ENCODE peak calls at places on chromosome 2, in four cellular contexts. W, O, J and X are unnamed samples. For H3K36me3, the result is how much of the 10 kb centered on the place peaks cover.

GRCh38 chr2:11750422-11750821 is 4.0 kb downstream of the LPIN1 start:
- DNase-seq in W (no peak), O (peak), J (no peak), X (no peak)

GRCh38 chr2:236657801-236658200 is 88.2 kb downstream of the ACKR3 start:
- DNase-seq in W (no peak), O (no peak), J (no peak), X (no peak)

GRCh38 chr2:383173-383572 is 95.3 kb upstream of the ALKAL2 start:
- DNase-seq in W (no peak), O (no peak), J (no peak), X (no peak)

GRCh38 chr2:37357053-37357452 is 12.6 kb downstream of the QPCT start:
- DNase-seq in W (no peak), O (no peak), J (peak), X (no peak)

GRCh38 chr2:198861080-198861479 is 596.7 kb downstream of the SATB2 start:
- DNase-seq in W (no peak), O (no peak), J (no peak), X (no peak)

GRCh38 chr2:215884741-215885140 is 128.6 kb downstream of the MREG start:
- DNase-seq in W (no peak), O (no peak), J (peak), X (no peak)

GRCh38 chr2:171160119-171160629 is 519 bp downstream of the TLK1 start:
- DNase-seq in W (peak), O (peak), J (peak), X (peak)

GRCh38 chr2:236867441-236868260 is 218.0 kb upstream of the COPS8 start:
- DNase-seq in W (no peak), O (peak), J (no peak), X (no peak)

GRCh38 chr2:52959801-52960200 is 807.8 kb upstream of the CHAC2 start:
- DNase-seq in W (no peak), O (no peak), J (no peak), X (no peak)

GRCh38 chr2:80304522-80304878 is at the start of gene LRRTM1:
- DNase-seq in W (no peak), O (no peak), J (no peak), X (no peak)

GRCh38 chr2:112782234-112782799 is 2.0 kb downstream of the IL1A start:
- DNase-seq in W (no peak), O (no peak), J (no peak), X (no peak)

GRCh38 chr2:240255811-240256703 is 115.6 kb upstream of the OTOS start:
- DNase-seq in W (no peak), O (no peak), J (no peak), X (no peak)

GRCh38 chr2:236964291-236964690 is 121.4 kb upstream of the COPS8 start:
- DNase-seq in W (no peak), O (peak), J (no peak), X (peak)

GRCh38 chr2:95024960-95025405 is 525 bp upstream of the MAL start:
- DNase-seq in W (no peak), O (no peak), J (no peak), X (no peak)

GRCh38 chr2:176683565-176684210 is 414.4 kb downstream of the MTX2 start:
- DNase-seq in W (no peak), O (no peak), J (no peak), X (no peak)

GRCh38 chr2:167581961-167582574 is 665.3 kb downstream of the STK39 start:
- DNase-seq in W (no peak), O (no peak), J (peak), X (no peak)

GRCh38 chr2:88857274-88857741 is 165.8 kb downstream of the RPIA start:
- DNase-seq in W (no peak), O (peak), J (no peak), X (no peak)

GRCh38 chr2:223759569-223760430 is 77.6 kb downstream of the AP1S3 start:
- DNase-seq in W (peak), O (no peak), J (peak), X (no peak)

GRCh38 chr2:197426723-197427122 is 8.1 kb downstream of the SF3B1 start:
- DNase-seq in W (no peak), O (no peak), J (no peak), X (no peak)

GRCh38 chr2:158489366-158490112 is 32.8 kb downstream of the PKP4 start:
- DNase-seq in W (no peak), O (no peak), J (no peak), X (no peak)

GRCh38 chr2:123839326-123839725 is 185.8 kb upstream of the CNTNAP5 start:
- DNase-seq in W (no peak), O (no peak), J (no peak), X (no peak)

GRCh38 chr2:11767779-11768178 is 21.3 kb downstream of the LPIN1 start:
- DNase-seq in W (no peak), O (peak), J (no peak), X (no peak)

GRCh38 chr2:120332384-120332783 is 13.6 kb upstream of the INHBB start:
- DNase-seq in W (no peak), O (no peak), J (no peak), X (no peak)

GRCh38 chr2:113281920-113282746 is 3.4 kb upstream of the PAX8 start:
- DNase-seq in W (no peak), O (no peak), J (peak), X (no peak)

GRCh38 chr2:239052720-239053665 is 205.1 kb downstream of the TWIST2 start:
- DNase-seq in W (no peak), O (no peak), J (no peak), X (no peak)

GRCh38 chr2:174327559-174327897 is 7.2 kb upstream of the SP9 start:
- DNase-seq in W (no peak), O (no peak), J (no peak), X (no peak)

GRCh38 chr2:100969998-100970397 is 32.1 kb upstream of the RPL31 start:
- DNase-seq in W (no peak), O (no peak), J (no peak), X (no peak)

GRCh38 chr2:111662039-111662740 is 221.8 kb downstream of the ANAPC1 start:
- DNase-seq in W (no peak), O (no peak), J (peak), X (no peak)

GRCh38 chr2:172829229-172829628 is 93.6 kb downstream of the RAPGEF4 start:
- DNase-seq in W (no peak), O (no peak), J (peak), X (no peak)

GRCh38 chr2:150063432-150063889 is 424.0 kb downstream of the RND3 start:
- DNase-seq in W (no peak), O (no peak), J (peak), X (no peak)

GRCh38 chr2:218860950-218861381 is 1.4 kb downstream of the WNT6 start:
- DNase-seq in W (peak), O (peak), J (peak), X (no peak)

GRCh38 chr2:241094172-241094571 is 7.9 kb downstream of the MTERF4 start:
- DNase-seq in W (no peak), O (peak), J (no peak), X (no peak)

GRCh38 chr2:20141056-20141762 is 83.7 kb downstream of the SDC1 start:
- DNase-seq in W (peak), O (peak), J (peak), X (peak)

GRCh38 chr2:161208527-161209139 is 48.4 kb downstream of the TANK start:
- DNase-seq in W (peak), O (no peak), J (peak), X (no peak)

GRCh38 chr2:144515425-144515693 is 4.6 kb downstream of the ZEB2 start:
- DNase-seq in W (no peak), O (no peak), J (peak), X (no peak)

GRCh38 chr2:54722641-54723299 is 692 bp upstream of the EML6 start:
- DNase-seq in W (peak), O (no peak), J (peak), X (no peak)

GRCh38 chr2:8406271-8406670 is 275.6 kb upstream of the ID2 start:
- DNase-seq in W (no peak), O (no peak), J (peak), X (no peak)
- TF ChIP-seq POLR2A in W (no peak), O (no peak), J (no peak), X (no peak)

GRCh38 chr2:9318461-9319337 is 104.6 kb downstream of the ITGB1BP1 start:
- DNase-seq in W (no peak), O (no peak), J (no peak), X (no peak)

GRCh38 chr2:9313443-9313842 is 106.8 kb downstream of the ASAP2 start:
- DNase-seq in W (peak), O (no peak), J (peak), X (no peak)

GRCh38 chr2:9317559-9317958 is 105.8 kb downstream of the ITGB1BP1 start:
- DNase-seq in W (no peak), O (no peak), J (no peak), X (no peak)

GRCh38 chr2:9315280-9315847 is 108.0 kb downstream of the ITGB1BP1 start:
- DNase-seq in W (no peak), O (peak), J (no peak), X (no peak)

DNA sequence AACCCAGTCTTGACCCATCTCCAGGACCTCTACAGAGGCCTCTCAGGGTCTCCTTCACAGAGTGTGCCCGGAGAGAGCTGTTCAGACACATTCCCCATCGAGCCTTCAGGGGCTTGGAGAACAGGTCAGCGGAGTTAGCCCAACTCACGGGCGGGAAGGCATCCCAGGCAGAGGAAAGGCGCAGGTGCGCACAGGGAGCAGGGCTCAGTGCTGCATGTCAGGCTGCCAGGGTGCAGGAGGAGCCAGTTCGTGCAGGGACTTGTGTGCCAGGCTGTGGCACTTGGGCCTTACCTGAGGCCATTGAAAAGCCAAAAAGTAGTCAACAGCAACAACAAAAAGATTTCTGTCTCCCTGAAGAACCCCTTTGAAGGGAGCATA is 104.0 kb downstream of the ITGB1BP1 start:
- DNase-seq in W (no peak), O (no peak), J (no peak), X (no peak)
- H3K27ac ChIP-seq in W (no peak), O (no peak), J (no peak), X (no peak)

DNA sequence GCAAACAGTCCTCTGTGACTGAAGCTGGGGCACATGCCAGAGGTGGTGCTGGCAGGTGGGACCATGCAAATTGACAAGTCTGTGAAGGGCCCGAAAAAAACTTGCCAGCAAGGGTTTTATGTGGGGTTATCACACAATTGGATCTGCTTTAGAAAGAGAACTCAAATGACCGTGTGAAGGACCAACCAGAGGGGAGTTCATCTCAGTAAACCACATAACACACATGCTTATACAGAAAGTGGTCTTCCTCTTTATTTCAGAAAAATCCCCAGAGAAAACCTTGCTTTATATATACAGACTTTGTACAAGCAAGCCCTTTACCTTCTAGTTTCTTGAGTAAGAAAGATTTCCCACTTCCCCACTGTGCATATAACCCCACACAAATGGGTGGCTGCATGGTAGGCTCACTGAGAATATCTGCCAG is 46.7 kb downstream of the KIDINS220 start:
- DNase-seq in W (no peak), O (no peak), J (no peak), X (no peak)
- H3K36me3 ChIP-seq in W (under half), O (under half), J (under half), X (under half)

DNA sequence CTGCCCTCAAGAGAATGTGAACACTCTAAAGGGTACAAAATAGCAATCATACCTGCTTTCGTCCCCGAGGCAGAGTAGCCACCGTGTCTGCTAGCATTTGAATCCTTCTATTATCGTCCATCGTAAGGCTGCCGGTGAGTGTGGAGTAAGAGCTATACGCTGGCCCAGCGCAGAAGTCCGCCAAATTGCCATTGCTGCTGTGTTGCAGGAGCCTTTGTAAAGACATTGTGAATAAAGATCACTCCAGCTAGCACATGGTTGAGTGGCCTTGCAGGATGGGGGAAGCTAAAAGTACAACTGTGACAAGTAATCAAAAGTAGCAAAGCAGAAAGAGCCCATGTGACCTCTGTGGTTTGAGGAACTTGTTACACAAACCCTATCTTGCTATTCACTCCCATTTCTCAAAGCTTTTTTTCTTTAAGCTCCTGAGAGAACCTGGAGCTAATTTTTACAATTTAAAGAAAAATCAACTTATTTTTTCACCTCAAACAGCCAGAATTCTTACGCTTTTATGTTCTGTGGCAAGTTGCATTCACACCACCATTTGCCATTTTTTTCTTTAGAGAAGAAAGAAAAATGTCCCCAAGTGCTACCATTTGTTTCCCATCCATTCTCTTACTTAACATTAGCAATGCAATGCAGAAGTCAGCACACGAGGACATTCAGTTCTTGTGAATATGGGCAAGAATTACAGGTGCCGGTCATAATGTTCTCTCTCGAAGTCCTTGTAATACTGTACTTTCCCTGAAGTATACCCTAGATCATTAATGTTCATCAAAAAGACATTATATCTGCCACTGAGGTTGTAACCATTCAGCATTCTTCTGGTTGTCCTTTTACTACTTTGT is at the start of gene CYTIP:
- DNase-seq in W (no peak), O (peak), J (no peak), X (no peak)
- TF ChIP-seq POLR2A in W (no peak), O (peak), J (no peak), X (peak)

GRCh38 chr2:72755647-72756423 is 70.0 kb downstream of the EXOC6B start:
- DNase-seq in W (no peak), O (no peak), J (peak), X (no peak)

GRCh38 chr2:72754628-72755320 is 71.1 kb downstream of the EXOC6B start:
- DNase-seq in W (no peak), O (no peak), J (no peak), X (no peak)

GRCh38 chr2:72762276-72762675 is 63.6 kb downstream of the EXOC6B start:
- DNase-seq in W (no peak), O (no peak), J (no peak), X (no peak)

GRCh38 chr2:72757177-72757775 is 68.6 kb downstream of the EXOC6B start:
- DNase-seq in W (no peak), O (no peak), J (peak), X (no peak)

GRCh38 chr2:72759755-72760154 is 66.1 kb downstream of the EXOC6B start:
- DNase-seq in W (no peak), O (no peak), J (no peak), X (no peak)
- H3K27ac ChIP-seq in W (no peak), O (no peak), J (no peak), X (no peak)

DNA sequence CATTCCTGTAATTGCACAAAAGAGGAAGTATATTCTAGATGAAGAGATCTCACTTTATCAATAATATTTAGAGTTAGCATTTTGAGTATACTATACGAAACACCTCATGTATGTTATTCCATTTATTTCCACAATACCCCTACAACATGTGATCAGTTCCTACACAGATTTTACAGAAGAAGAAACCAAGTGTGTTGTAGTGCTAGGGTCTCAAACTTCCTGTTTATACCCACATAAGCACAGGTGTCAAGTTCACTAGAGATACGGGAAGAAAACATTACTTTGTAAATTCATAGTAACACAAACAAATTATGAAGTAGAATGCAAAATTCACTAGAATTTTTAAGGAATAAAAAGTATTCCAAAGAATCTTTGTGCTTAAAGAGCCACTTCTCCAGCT is 46.4 kb downstream of the KCTD18 start:
- DNase-seq in W (no peak), O (no peak), J (no peak), X (no peak)
- H3K36me3 ChIP-seq in W (under half), O (under half), J (under half), X (under half)

GRCh38 chr2:42827647-42828486 is 35.5 kb upstream of the HAAO start:
- DNase-seq in W (peak), O (peak), J (peak), X (peak)
- TF ChIP-seq POLR2A in W (no peak), O (no peak), J (peak), X (no peak)

GRCh38 chr2:1688161-1688560 is 56.2 kb downstream of the PXDN start:
- DNase-seq in W (no peak), O (no peak), J (no peak), X (no peak)
- H3K27ac ChIP-seq in W (no peak), O (no peak), J (no peak), X (no peak)

DNA sequence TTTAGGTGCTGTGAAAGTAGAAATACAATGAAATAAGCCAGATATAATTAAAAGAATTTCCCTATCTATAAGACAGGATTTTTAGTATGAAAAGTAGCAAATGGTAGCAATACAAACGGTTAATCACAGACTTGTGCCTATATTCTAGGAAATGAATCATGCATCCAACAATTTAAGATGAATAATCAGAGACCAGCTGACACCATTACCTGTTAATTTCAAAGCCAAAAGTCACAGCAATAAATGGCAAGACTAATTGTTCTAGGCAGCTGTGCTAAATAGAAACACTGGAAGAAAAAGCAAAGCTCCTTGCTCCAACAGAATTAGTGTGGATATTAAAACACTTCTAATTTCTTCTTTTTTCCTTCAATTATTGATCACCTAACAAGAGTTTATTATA is 35.1 kb upstream of the MPP4 start:
- DNase-seq in W (no peak), O (no peak), J (no peak), X (no peak)
- H3K36me3 ChIP-seq in W (under half), O (under half), J (under half), X (under half)